ENCODE peak calls at places on chromosomes 11 and 22, in five cellular contexts. P is ACHN, H is NCI-H2171 treated with DMSO at 0.1 percent for 48 hours, F is osteocyte, K is Calu3. A is an unnamed sample.

GRCh38 chr11:129734654-129735053 is 81.0 kb upstream of the TMEM45B start:
- DNase-seq in F (peak), H (no peak), P (no peak), K (no peak), A (no peak)

GRCh38 chr11:65373839-65374580 is 8.4 kb downstream of the SLC25A45 start:
- DNase-seq in K (no peak), F (no peak), P (no peak), H (no peak), A (no peak)

GRCh38 chr22:50599816-50600454 is 658 bp upstream of the MAPK8IP2 start:
- DNase-seq in P (peak), K (peak), F (no peak), H (peak), A (no peak)

GRCh38 chr11:94788396-94788795 is 20.2 kb downstream of the AMOTL1 start:
- DNase-seq in K (no peak), P (no peak), H (no peak), F (no peak), A (no peak)

GRCh38 chr11:130023204-130023603 is 20.6 kb upstream of the PRDM10 start:
- DNase-seq in F (peak), H (peak), K (peak), P (peak), A (no peak)

GRCh38 chr11:77710358-77710757 is 72.8 kb upstream of the CLNS1A start:
- DNase-seq in P (no peak), K (no peak), H (no peak), F (no peak), A (no peak)

GRCh38 chr11:92227954-92228935 is 3.6 kb downstream of the FAT3 start:
- DNase-seq in P (no peak), K (no peak), F (no peak), H (no peak), A (no peak)

GRCh38 chr22:21455334-21456089 is 11.7 kb upstream of the TMEM191C start:
- DNase-seq in K (no peak), P (no peak), H (no peak), F (peak), A (no peak)

GRCh38 chr22:27786253-27786898 is 15.2 kb downstream of the MN1 start:
- DNase-seq in K (no peak), H (no peak), F (no peak), P (no peak), A (no peak)

GRCh38 chr11:126109941-126110731 is 47.5 kb upstream of the CDON start:
- DNase-seq in F (no peak), K (peak), H (no peak), P (no peak), A (no peak)

A was measured in coronary artery.